ENCODE peak calls at places on chromosome 14, in five cellular contexts. B is GM12878, I is GM12892, Y is HepG2, D is K562. N is an unnamed sample.

GRCh38 chr14:89767861-89768268 is 186.7 kb downstream of the EFCAB11 start:
- DNase-seq in B (peak; percentile 65), D (no peak), Y (peak; percentile 38), I (peak; percentile 22), N (peak; percentile 22)

GRCh38 chr14:28756896-28757570 is 9.6 kb upstream of the FOXG1 start:
- DNase-seq in B (no peak), Y (peak; percentile 72), I (no peak), D (peak; percentile 9), N (no peak)

GRCh38 chr14:53741379-53742225 is 215.0 kb downstream of the BMP4 start:
- DNase-seq in D (no peak), B (no peak), Y (no peak), I (no peak), N (no peak)

GRCh38 chr14:88983755-88984154 is 159.3 kb downstream of the TTC8 start:
- DNase-seq in D (no peak), B (no peak), Y (no peak), I (no peak), N (no peak)

GRCh38 chr14:90624228-90624627 is 192.0 kb downstream of the TTC7B start:
- DNase-seq in D (no peak), I (no peak), Y (peak; percentile 42), B (no peak), N (no peak)

GRCh38 chr14:92531151-92531873 is 17.7 kb downstream of the RIN3 start:
- DNase-seq in D (no peak), Y (no peak), B (no peak), I (no peak), N (no peak)

GRCh38 chr14:54809767-54810166 is 92.9 kb downstream of the GCH1 start:
- DNase-seq in D (no peak), Y (no peak), B (no peak), I (peak; percentile 21), N (no peak)

GRCh38 chr14:92600318-92601053 is 86.9 kb downstream of the RIN3 start:
- DNase-seq in I (no peak), Y (no peak), D (no peak), B (no peak), N (no peak)

GRCh38 chr14:94175403-94176146 is 1.5 kb downstream of the PPP4R4 start:
- DNase-seq in D (no peak), Y (no peak), I (no peak), B (no peak), N (no peak)

GRCh38 chr14:57617510-57617909 is 123.9 kb upstream of the CCDC198 start:
- DNase-seq in B (no peak), Y (no peak), I (no peak), D (no peak), N (no peak)

GRCh38 chr14:59301354-59301753 is 112.9 kb downstream of the DAAM1 start:
- DNase-seq in B (peak; percentile 53), D (no peak), Y (peak; percentile 78), I (peak; percentile 12), N (peak; percentile 21)

GRCh38 chr14:27181304-27181703 is 583.5 kb upstream of the NOVA1 start:
- DNase-seq in B (no peak), I (no peak), Y (no peak), D (no peak), N (no peak)

GRCh38 chr14:61620130-61620946 is 75.0 kb upstream of the HIF1A start:
- DNase-seq in D (no peak), I (no peak), Y (peak; percentile 32), B (peak; percentile 35), N (no peak)

GRCh38 chr14:65940056-65940735 is 527.7 kb downstream of the FUT8 start:
- DNase-seq in I (no peak), B (no peak), D (peak; percentile 59), Y (peak; percentile 35), N (no peak)

GRCh38 chr14:95339301-95339865 is 19.7 kb upstream of the CLMN start:
- DNase-seq in B (no peak), D (no peak), I (no peak), Y (peak; percentile 66), N (no peak)

GRCh38 chr14:93114713-93115068 is 1.0 kb downstream of the ITPK1 start:
- DNase-seq in I (no peak), B (no peak), D (no peak), Y (no peak), N (no peak)

GRCh38 chr14:61042220-61042619 is 61.2 kb downstream of the SLC38A6 start:
- DNase-seq in I (no peak), D (no peak), B (no peak), Y (peak; percentile 83), N (no peak)

GRCh38 chr14:95507174-95507573 is 9.3 kb downstream of the SYNE3 start:
- DNase-seq in D (peak; percentile 39), B (no peak), I (no peak), Y (no peak), N (no peak)

GRCh38 chr14:93081875-93082570 is 33.7 kb downstream of the ITPK1 start:
- DNase-seq in D (no peak), I (no peak), B (no peak), Y (no peak), N (peak; percentile 60)

GRCh38 chr14:24264298-24264697 is 1.3 kb upstream of the TGM1 start:
- DNase-seq in B (no peak), Y (no peak), D (no peak), I (no peak), N (no peak)

GRCh38 chr14:24261256-24261968 is 1.6 kb downstream of the TGM1 start:
- DNase-seq in D (no peak), B (no peak), Y (no peak), I (no peak), N (no peak)

GRCh38 chr14:24263848-24264247 is 871 bp upstream of the TGM1 start:
- DNase-seq in D (no peak), B (no peak), I (no peak), Y (no peak), N (no peak)

GRCh38 chr14:24261969-24262327 is 1.0 kb downstream of the TGM1 start:
- DNase-seq in I (no peak), D (no peak), B (no peak), Y (no peak), N (no peak)

GRCh38 chr14:24262821-24263733 is at the start of gene TGM1:
- DNase-seq in Y (no peak), D (peak; percentile 14), I (no peak), B (no peak), N (no peak)
- TF ChIP-seq POLR2A in Y (no peak), D (no peak), I (no peak), B (no peak), N (no peak)

GRCh38 chr14:64091217-64091616 is 203.0 kb downstream of the ESR2 start:
- DNase-seq in B (no peak), Y (no peak), I (no peak), D (no peak), N (no peak)

GRCh38 chr14:64092338-64092737 is 201.8 kb downstream of the ESR2 start:
- DNase-seq in B (no peak), D (no peak), Y (no peak), I (no peak), N (no peak)

GRCh38 chr14:64092940-64093339 is 201.2 kb downstream of the ESR2 start:
- DNase-seq in B (no peak), I (no peak), D (no peak), Y (no peak), N (no peak)

GRCh38 chr14:64098120-64098519 is 196.1 kb downstream of the ESR2 start:
- DNase-seq in I (no peak), B (no peak), Y (no peak), D (no peak), N (no peak)

GRCh38 chr14:64095620-64096019 is 198.6 kb downstream of the ESR2 start:
- DNase-seq in Y (no peak), B (no peak), I (no peak), D (no peak), N (no peak)
- TF ChIP-seq TAF1 in Y (no peak), B (no peak), I (no peak), D (no peak), N (no peak)

GRCh38 chr14:101760138-101761011 is 1.1 kb upstream of the PPP2R5C start:
- DNase-seq in Y (peak; percentile 84), D (peak; percentile 92), B (peak; percentile 82), I (peak; percentile 81), N (peak; percentile 87)

GRCh38 chr14:101758913-101759593 is 2.5 kb upstream of the PPP2R5C start:
- DNase-seq in Y (no peak), I (no peak), D (no peak), B (no peak), N (no peak)

GRCh38 chr14:101761881-101762529 is 496 bp downstream of the PPP2R5C start:
- DNase-seq in B (no peak), D (peak; percentile 50), I (peak; percentile 55), Y (no peak), N (peak; percentile 54)

GRCh38 chr14:101762530-101763101 is 1.1 kb downstream of the PPP2R5C start:
- DNase-seq in Y (peak; percentile 33), B (no peak), I (no peak), D (no peak), N (no peak)

DNA sequence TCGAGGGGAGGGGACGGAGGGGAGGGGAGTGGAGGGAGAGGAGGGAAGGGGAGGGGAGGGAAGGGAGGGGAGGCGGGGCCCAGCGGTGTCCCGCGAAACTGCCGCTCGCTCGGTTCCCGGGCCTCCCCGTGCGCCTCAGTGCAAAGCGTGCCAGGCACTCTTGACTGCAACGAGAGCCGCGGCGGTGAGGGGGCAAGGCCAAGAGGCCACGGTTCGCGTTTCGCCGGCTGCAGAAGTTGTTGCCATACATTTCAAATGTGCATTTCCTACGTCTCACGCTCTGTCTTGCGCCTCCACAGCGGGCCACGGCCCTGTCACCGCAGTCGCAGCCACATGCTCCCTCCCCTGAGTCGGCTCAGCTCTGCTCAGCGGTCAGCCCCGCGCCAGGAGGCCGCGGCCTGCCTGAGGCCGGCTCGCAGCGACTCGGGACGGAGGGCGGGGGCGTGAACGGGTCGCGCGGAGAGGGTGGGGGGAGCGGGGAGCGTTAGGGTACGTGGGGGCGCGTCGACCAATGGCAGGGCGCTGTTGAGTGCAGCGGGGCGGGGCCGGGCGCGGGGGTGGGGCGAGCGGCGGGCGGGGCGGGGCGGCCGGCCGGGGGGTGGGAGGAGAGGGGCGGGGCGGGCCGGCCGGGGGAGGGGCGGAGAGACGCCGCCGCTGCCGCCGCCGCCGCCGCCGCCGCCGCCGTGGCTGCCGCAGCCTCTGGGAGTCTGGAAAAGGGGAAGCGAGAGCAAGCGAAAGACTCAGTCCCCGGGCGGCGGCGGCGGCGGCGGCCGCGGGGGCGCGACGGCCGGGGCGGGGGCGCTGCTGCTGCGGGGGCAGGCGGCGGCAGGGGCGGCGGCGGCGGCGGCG is at the start of gene PPP2R5C:
- DNase-seq in Y (peak; percentile 76), I (peak; percentile 90), B (no peak), D (peak; percentile 82), N (peak; percentile 94)
- TF ChIP-seq POLR2A in Y (peak; percentile 87), I (peak; percentile 23), B (peak; percentile 67), D (peak; percentile 96), N (no peak)

DNA sequence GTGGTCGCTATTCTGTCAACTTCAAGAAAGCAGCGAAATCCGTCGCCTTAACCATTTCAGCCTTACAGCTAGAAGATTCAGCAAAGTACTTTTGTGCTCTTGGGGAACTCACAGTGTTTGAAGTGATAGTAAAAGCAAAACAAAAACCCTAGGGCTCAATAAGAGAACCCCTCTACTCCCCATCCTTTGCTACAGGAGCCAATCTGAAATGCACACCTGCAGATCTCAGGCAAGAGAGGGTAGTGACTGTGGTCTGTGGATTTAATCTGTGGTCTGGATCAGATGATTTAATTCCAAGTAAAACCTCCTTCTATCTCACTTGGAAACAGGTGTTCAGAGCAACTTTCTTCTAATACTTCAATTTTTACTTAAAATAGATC is 422.9 kb upstream of the OR4E1 start:
- DNase-seq in D (no peak), B (no peak), I (no peak), Y (no peak), N (no peak)
- TF ChIP-seq TAF1 in D (no peak), B (no peak), I (no peak), Y (no peak), N (no peak)